ENCODE peak calls at places on chromosomes 6 and 20, in five cellular contexts. One of them, this sample, is unnamed. For H3K4me1, the result is how much of the 10 kb centered on the place peaks cover.

GRCh38 chr6:83462524-83462923 is 31.7 kb upstream of the ME1 start:
- DNase-seq in endodermal cell: peak
- DNase-seq in neural progenitor cell: peak
- DNase-seq in aorta: no peak
- DNase-seq in HCT116: no peak
- DNase-seq in this sample: no peak

GRCh38 chr6:143516700-143517446 is 5.4 kb upstream of the FUCA2 start:
- DNase-seq in endodermal cell: no peak
- DNase-seq in neural progenitor cell: no peak
- DNase-seq in aorta: no peak
- DNase-seq in HCT116: no peak
- DNase-seq in this sample: no peak

GRCh38 chr6:152265651-152266050 is 371.5 kb downstream of the SYNE1 start:
- DNase-seq in endodermal cell: no peak
- DNase-seq in neural progenitor cell: no peak
- DNase-seq in aorta: no peak
- DNase-seq in HCT116: no peak
- DNase-seq in this sample: no peak

GRCh38 chr20:19943021-19943659 is 74.0 kb upstream of the NAA20 start:
- DNase-seq in endodermal cell: no peak
- DNase-seq in neural progenitor cell: no peak
- DNase-seq in aorta: no peak
- DNase-seq in HCT116: no peak
- DNase-seq in this sample: no peak

GRCh38 chr20:57414867-57415592 is 23.8 kb downstream of the RBM38 start:
- DNase-seq in endodermal cell: no peak
- DNase-seq in neural progenitor cell: no peak
- DNase-seq in aorta: no peak
- DNase-seq in HCT116: no peak
- DNase-seq in this sample: no peak

GRCh38 chr6:43292341-43292740 is 5.7 kb upstream of the SLC22A7 start:
- DNase-seq in endodermal cell: no peak
- DNase-seq in neural progenitor cell: no peak
- DNase-seq in aorta: no peak
- DNase-seq in HCT116: no peak
- DNase-seq in this sample: no peak

GRCh38 chr20:34045930-34046329 is 52.2 kb downstream of the RALY start:
- DNase-seq in endodermal cell: peak
- DNase-seq in neural progenitor cell: no peak
- DNase-seq in aorta: no peak
- DNase-seq in HCT116: no peak
- DNase-seq in this sample: no peak

GRCh38 chr6:3825851-3826581 is 23.2 kb upstream of the FAM50B start:
- DNase-seq in endodermal cell: no peak
- DNase-seq in neural progenitor cell: no peak
- DNase-seq in aorta: peak
- DNase-seq in HCT116: peak
- DNase-seq in this sample: peak

GRCh38 chr6:72401865-72402264 is 220.0 kb upstream of the KCNQ5 start:
- DNase-seq in endodermal cell: no peak
- DNase-seq in neural progenitor cell: no peak
- DNase-seq in aorta: no peak
- DNase-seq in HCT116: no peak
- DNase-seq in this sample: no peak

GRCh38 chr6:116444092-116444491 is 17.1 kb upstream of the CALHM6 start:
- DNase-seq in endodermal cell: no peak
- DNase-seq in neural progenitor cell: peak
- DNase-seq in aorta: no peak
- DNase-seq in HCT116: peak
- DNase-seq in this sample: no peak

GRCh38 chr6:2275207-2275891 is 29.9 kb upstream of the GMDS start:
- DNase-seq in endodermal cell: no peak
- DNase-seq in neural progenitor cell: no peak
- DNase-seq in aorta: no peak
- DNase-seq in HCT116: no peak
- DNase-seq in this sample: no peak

GRCh38 chr6:119326291-119327005 is 23.1 kb downstream of the MAN1A1 start:
- DNase-seq in endodermal cell: no peak
- DNase-seq in neural progenitor cell: no peak
- DNase-seq in aorta: no peak
- DNase-seq in HCT116: no peak
- DNase-seq in this sample: no peak

GRCh38 chr6:29924287-29924686 is 18.0 kb upstream of the HLA-A start:
- DNase-seq in endodermal cell: no peak
- DNase-seq in neural progenitor cell: no peak
- DNase-seq in aorta: no peak
- DNase-seq in HCT116: no peak
- DNase-seq in this sample: no peak

GRCh38 chr6:139262519-139263300 is 29.1 kb downstream of the TXLNB start:
- DNase-seq in endodermal cell: no peak
- DNase-seq in neural progenitor cell: no peak
- DNase-seq in aorta: no peak
- DNase-seq in HCT116: no peak
- DNase-seq in this sample: no peak

GRCh38 chr6:12137480-12137879 is 125.4 kb downstream of the HIVEP1 start:
- DNase-seq in endodermal cell: no peak
- DNase-seq in neural progenitor cell: no peak
- DNase-seq in aorta: no peak
- DNase-seq in HCT116: no peak
- DNase-seq in this sample: no peak

GRCh38 chr20:62666736-62667529 is 24.6 kb downstream of the SLCO4A1 start:
- DNase-seq in endodermal cell: no peak
- DNase-seq in neural progenitor cell: no peak
- DNase-seq in aorta: no peak
- DNase-seq in HCT116: no peak
- DNase-seq in this sample: no peak

GRCh38 chr20:19738936-19739335 is 19.1 kb upstream of the RIN2 start:
- DNase-seq in endodermal cell: no peak
- DNase-seq in neural progenitor cell: no peak
- DNase-seq in aorta: no peak
- DNase-seq in HCT116: no peak
- DNase-seq in this sample: no peak

GRCh38 chr6:15320683-15321082 is 74.8 kb downstream of the JARID2 start:
- DNase-seq in endodermal cell: no peak
- DNase-seq in neural progenitor cell: no peak
- DNase-seq in aorta: no peak
- DNase-seq in HCT116: no peak
- DNase-seq in this sample: no peak

GRCh38 chr20:13723015-13723414 is 61.7 kb downstream of the ESF1 start:
- DNase-seq in endodermal cell: no peak
- DNase-seq in neural progenitor cell: peak
- DNase-seq in aorta: no peak
- DNase-seq in HCT116: no peak
- DNase-seq in this sample: no peak

GRCh38 chr20:35091808-35092523 is 641 bp downstream of the TRPC4AP start:
- DNase-seq in endodermal cell: no peak
- DNase-seq in neural progenitor cell: peak
- DNase-seq in aorta: no peak
- DNase-seq in HCT116: no peak
- DNase-seq in this sample: no peak

GRCh38 chr20:41014557-41015088 is 14.0 kb upstream of the TOP1 start:
- DNase-seq in endodermal cell: no peak
- DNase-seq in neural progenitor cell: no peak
- DNase-seq in aorta: no peak
- DNase-seq in HCT116: no peak
- DNase-seq in this sample: no peak

GRCh38 chr6:30592287-30592686 is 21.0 kb downstream of the ABCF1 start:
- DNase-seq in endodermal cell: no peak
- DNase-seq in neural progenitor cell: no peak
- DNase-seq in aorta: no peak
- DNase-seq in HCT116: no peak
- DNase-seq in this sample: no peak

GRCh38 chr6:34926655-34927054 is 37.6 kb downstream of the ANKS1A start:
- DNase-seq in endodermal cell: no peak
- DNase-seq in neural progenitor cell: no peak
- DNase-seq in aorta: no peak
- DNase-seq in HCT116: no peak
- DNase-seq in this sample: no peak

GRCh38 chr6:20810732-20811111 is 276.5 kb downstream of the CDKAL1 start:
- DNase-seq in endodermal cell: no peak
- DNase-seq in neural progenitor cell: no peak
- DNase-seq in aorta: no peak
- DNase-seq in HCT116: no peak
- DNase-seq in this sample: no peak

DNA sequence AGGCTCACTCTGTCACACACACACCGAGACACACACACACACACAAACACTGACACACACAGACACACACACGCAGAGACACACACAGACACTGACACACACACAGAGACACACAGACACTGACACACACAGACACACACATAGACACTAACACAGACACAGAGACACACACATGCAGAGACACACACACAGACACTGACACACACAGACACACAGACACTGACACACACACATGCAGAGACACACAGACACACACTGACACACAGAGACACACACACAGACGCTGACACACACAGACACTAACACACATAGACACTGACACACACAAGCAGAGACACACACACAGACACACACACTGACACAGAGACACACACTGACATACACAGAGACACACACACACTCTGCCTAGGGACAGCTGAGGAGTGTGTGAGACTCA is 14.3 kb upstream of the ABHD16B start:
- DNase-seq in endodermal cell: no peak
- DNase-seq in neural progenitor cell: no peak
- DNase-seq in aorta: no peak
- DNase-seq in HCT116: no peak
- DNase-seq in this sample: no peak
- H3K4me3 ChIP-seq in endodermal cell: no peak
- H3K4me3 ChIP-seq in neural progenitor cell: no peak
- H3K4me3 ChIP-seq in aorta: no peak
- H3K4me3 ChIP-seq in HCT116: no peak
- H3K4me3 ChIP-seq in this sample: no peak

DNA sequence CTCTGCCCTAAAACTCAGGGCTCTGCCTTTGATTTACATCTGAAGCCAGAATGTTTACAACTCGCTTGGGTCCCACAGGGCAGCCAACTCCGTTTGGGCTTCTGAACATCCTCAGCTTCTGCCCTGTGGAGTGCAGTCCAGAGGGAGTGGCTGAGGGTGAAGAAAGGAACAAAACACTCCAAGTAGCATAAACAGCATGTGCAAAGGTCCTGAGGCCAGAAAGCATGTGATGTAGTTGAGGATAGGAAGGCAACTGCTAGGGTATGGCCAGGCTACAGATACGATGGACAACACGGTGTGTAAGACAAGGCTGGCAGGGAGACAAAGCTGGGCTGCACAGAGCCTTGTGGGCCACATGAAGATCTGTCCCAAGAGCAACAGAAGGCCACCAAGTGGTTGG is 12.5 kb downstream of the JAG1 start:
- DNase-seq in endodermal cell: peak
- DNase-seq in neural progenitor cell: no peak
- DNase-seq in aorta: no peak
- DNase-seq in HCT116: no peak
- DNase-seq in this sample: no peak
- H3K4me1 ChIP-seq in endodermal cell: under half
- H3K4me1 ChIP-seq in neural progenitor cell: half or more
- H3K4me1 ChIP-seq in aorta: under half
- H3K4me1 ChIP-seq in HCT116: under half
- H3K4me1 ChIP-seq in this sample: under half

DNA sequence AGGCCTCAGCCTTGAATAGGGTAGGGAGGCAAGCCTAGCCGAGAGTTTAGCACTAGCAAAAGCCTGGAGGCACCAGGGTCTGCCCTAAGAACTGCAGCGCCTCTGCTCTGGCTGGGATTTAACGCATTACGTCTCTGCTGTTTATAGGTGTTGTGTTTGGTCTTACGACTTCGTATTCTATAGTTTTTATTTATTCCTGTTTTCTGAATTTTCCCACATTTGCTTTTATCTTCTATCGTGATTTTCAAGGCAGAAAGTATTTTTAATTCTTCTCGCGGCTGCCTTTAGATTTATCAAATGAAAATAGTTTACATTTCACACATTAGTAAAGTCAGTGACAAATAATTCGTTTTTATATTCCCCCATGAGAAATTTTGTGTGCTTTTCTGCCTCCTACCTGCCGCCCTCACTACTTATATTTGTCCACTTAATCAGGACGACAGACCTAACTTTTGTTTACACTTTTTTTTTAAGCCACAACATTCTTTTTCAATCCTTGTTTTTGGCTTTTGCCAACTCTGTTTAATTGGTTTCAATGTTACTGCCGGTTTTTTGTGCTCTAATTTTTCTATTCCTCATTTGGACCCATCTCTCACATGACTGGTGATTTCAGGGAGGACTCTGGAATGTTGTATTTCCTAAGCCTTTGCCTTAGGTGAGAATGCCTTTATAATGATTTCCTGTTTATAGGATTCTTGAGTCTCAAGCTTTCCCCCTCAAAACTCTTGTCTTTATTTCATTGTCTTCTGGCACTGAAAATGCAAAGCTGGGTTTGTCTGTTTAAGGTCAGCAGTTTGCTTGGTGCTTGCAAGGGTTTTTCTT is 1.3 kb upstream of the LZTS3 start:
- DNase-seq in endodermal cell: no peak
- DNase-seq in neural progenitor cell: peak
- DNase-seq in aorta: no peak
- DNase-seq in HCT116: peak
- DNase-seq in this sample: no peak
- H3K4me3 ChIP-seq in endodermal cell: peak
- H3K4me3 ChIP-seq in neural progenitor cell: peak
- H3K4me3 ChIP-seq in aorta: peak
- H3K4me3 ChIP-seq in HCT116: peak
- H3K4me3 ChIP-seq in this sample: peak

GRCh38 chr20:38278763-38279162 is 18.2 kb upstream of the KIAA1755 start:
- DNase-seq in endodermal cell: no peak
- DNase-seq in neural progenitor cell: no peak
- DNase-seq in aorta: no peak
- DNase-seq in HCT116: no peak
- DNase-seq in this sample: peak
- H3K4me1 ChIP-seq in endodermal cell: under half
- H3K4me1 ChIP-seq in neural progenitor cell: under half
- H3K4me1 ChIP-seq in aorta: under half
- H3K4me1 ChIP-seq in HCT116: under half
- H3K4me1 ChIP-seq in this sample: under half

GRCh38 chr20:17936306-17936790 is 32.2 kb downstream of the SNX5 start:
- DNase-seq in endodermal cell: no peak
- DNase-seq in neural progenitor cell: no peak
- DNase-seq in aorta: no peak
- DNase-seq in HCT116: no peak
- DNase-seq in this sample: no peak

GRCh38 chr20:17935186-17935585 is 33.4 kb downstream of the SNX5 start:
- DNase-seq in endodermal cell: no peak
- DNase-seq in neural progenitor cell: no peak
- DNase-seq in aorta: no peak
- DNase-seq in HCT116: no peak
- DNase-seq in this sample: no peak

GRCh38 chr20:17935761-17936160 is 32.8 kb downstream of the SNX5 start:
- DNase-seq in endodermal cell: no peak
- DNase-seq in neural progenitor cell: no peak
- DNase-seq in aorta: no peak
- DNase-seq in HCT116: no peak
- DNase-seq in this sample: no peak

GRCh38 chr20:17938889-17939619 is 29.5 kb downstream of the SNX5 start:
- DNase-seq in endodermal cell: peak
- DNase-seq in neural progenitor cell: peak
- DNase-seq in aorta: peak
- DNase-seq in HCT116: peak
- DNase-seq in this sample: no peak

GRCh38 chr20:17936791-17937687 is 31.6 kb downstream of the SNX5 start:
- DNase-seq in endodermal cell: peak
- DNase-seq in neural progenitor cell: no peak
- DNase-seq in aorta: no peak
- DNase-seq in HCT116: no peak
- DNase-seq in this sample: no peak
- H3K4me3 ChIP-seq in endodermal cell: peak
- H3K4me3 ChIP-seq in neural progenitor cell: no peak
- H3K4me3 ChIP-seq in aorta: no peak
- H3K4me3 ChIP-seq in HCT116: no peak
- H3K4me3 ChIP-seq in this sample: no peak